ENCODE peak calls at places on chromosome 15, in ten cellular contexts. A is A549; Y is BE2C; G is SHP77; N is activated CD4-positive, alpha-beta T cell treated with anti-CD3 and anti-CD28 coated beads, Interleukin-2, amount 10 ng/mL, durations not matched to agents 7 days and 5 days; P is stimulated activated CD8-positive, alpha-beta memory T cell treated with anti-CD3 and anti-CD28 coated beads, Interleukin-7, amount 100 ng/mL, for 4 hours; Z is esophagus muscularis mucosa; D is right lobe of liver; E is ELF-1; R is COR-L47. S is an unnamed sample.

GRCh38 chr15:75063889-75064288 is 40.5 kb downstream of the PPCDC start:
- DNase-seq in A (no peak), Y (no peak), G (no peak), N (no peak), P (no peak), Z (no peak), D (no peak), E (no peak), R (no peak), S (no peak)

GRCh38 chr15:80984856-80985255 is 4.8 kb downstream of the MESD start:
- DNase-seq in A (no peak), Y (no peak), G (no peak), N (no peak), P (no peak), Z (no peak), D (no peak), E (peak; percentile 34), R (no peak), S (no peak)

GRCh38 chr15:40050788-40051615 is 12.0 kb upstream of the SRP14 start:
- DNase-seq in A (peak; percentile 31), Y (no peak), G (no peak), N (no peak), P (no peak), Z (peak; percentile 89), D (no peak), E (peak; percentile 77), R (no peak), S (no peak)

GRCh38 chr15:86502313-86502712 is 422.6 kb downstream of the AGBL1 start:
- DNase-seq in A (no peak), Y (no peak), G (no peak), N (no peak), P (no peak), Z (no peak), D (no peak), E (no peak), R (no peak), S (no peak)

GRCh38 chr15:85100186-85100937 is 118.7 kb downstream of the PDE8A start:
- DNase-seq in A (no peak), Y (no peak), G (no peak), N (peak; percentile 24), P (no peak), Z (no peak), D (no peak), E (no peak), R (no peak), S (no peak)

GRCh38 chr15:68560501-68561113 is 18.2 kb upstream of the CORO2B start:
- DNase-seq in A (no peak), Y (no peak), G (no peak), N (no peak), P (no peak), Z (no peak), D (no peak), E (no peak), R (no peak), S (no peak)

GRCh38 chr15:92429378-92430066 is 35.8 kb downstream of the ST8SIA2 start:
- DNase-seq in A (peak; percentile 81), Y (peak; percentile 78), G (no peak), N (no peak), P (no peak), Z (no peak), D (no peak), E (peak; percentile 52), R (no peak), S (no peak)

GRCh38 chr15:89746386-89746974 is 4.6 kb downstream of the MESP1 start:
- DNase-seq in A (peak; percentile 35), Y (peak; percentile 16), G (no peak), N (no peak), P (no peak), Z (no peak), D (no peak), E (no peak), R (no peak), S (no peak)

GRCh38 chr15:31435891-31436628 is 109.4 kb downstream of the KLF13 start:
- DNase-seq in A (no peak), Y (no peak), G (no peak), N (peak; percentile 36), P (peak; percentile 34), Z (no peak), D (no peak), E (no peak), R (no peak), S (peak; percentile 56)

GRCh38 chr15:25944386-25944785 is 81.3 kb upstream of the ATP10A start:
- DNase-seq in A (no peak), Y (no peak), G (no peak), N (no peak), P (no peak), Z (no peak), D (no peak), E (no peak), R (no peak), S (no peak)

GRCh38 chr15:83843511-83843910 is 189.6 kb downstream of the ADAMTSL3 start:
- DNase-seq in A (no peak), Y (no peak), G (no peak), N (no peak), P (no peak), Z (no peak), D (no peak), E (no peak), R (no peak), S (no peak)

GRCh38 chr15:81024891-81025290 is 24.2 kb downstream of the TLNRD1 start:
- DNase-seq in A (no peak), Y (no peak), G (no peak), N (no peak), P (no peak), Z (no peak), D (no peak), E (no peak), R (no peak), S (no peak)

GRCh38 chr15:68900032-68900431 is 30.3 kb upstream of the SPESP1 start:
- DNase-seq in A (no peak), Y (no peak), G (no peak), N (no peak), P (no peak), Z (no peak), D (no peak), E (no peak), R (no peak), S (no peak)

GRCh38 chr15:70507772-70508351 is 255.5 kb downstream of the UACA start:
- DNase-seq in A (peak; percentile 100), Y (no peak), G (peak; percentile 3), N (no peak), P (no peak), Z (no peak), D (no peak), E (no peak), R (no peak), S (no peak)

GRCh38 chr15:63978511-63979226 is 67.6 kb downstream of the DAPK2 start:
- DNase-seq in A (no peak), Y (no peak), G (no peak), N (no peak), P (no peak), Z (no peak), D (no peak), E (peak; percentile 16), R (no peak), S (peak; percentile 54)

GRCh38 chr15:74988007-74988800 is 7.2 kb upstream of the SCAMP5 start:
- DNase-seq in A (peak; percentile 78), Y (peak; percentile 83), G (peak; percentile 52), N (peak; percentile 52), P (no peak), Z (no peak), D (no peak), E (peak; percentile 79), R (peak; percentile 69), S (peak; percentile 50)